ENCODE peak calls at places on chromosomes 2 and 18, in six cellular contexts. One of them, this sample, is unnamed.

GRCh38 chr2:95265182-95265581 is 9.1 kb upstream of the PROM2 start:
- DNase-seq in choroid plexus epithelial cell: no peak
- DNase-seq in GM20000: no peak
- DNase-seq in IMR-90: no peak
- DNase-seq in omental fat pad: no peak
- DNase-seq in astrocyte of the spinal cord: no peak
- DNase-seq in this sample: no peak

GRCh38 chr2:162106146-162106551 is 32.1 kb upstream of the DPP4 start:
- DNase-seq in IMR-90: peak; percentile 25
- DNase-seq in GM20000: no peak
- DNase-seq in choroid plexus epithelial cell: no peak
- DNase-seq in omental fat pad: no peak
- DNase-seq in astrocyte of the spinal cord: no peak
- DNase-seq in this sample: no peak

GRCh38 chr18:57585846-57586242 is 658 bp downstream of the FECH start:
- DNase-seq in choroid plexus epithelial cell: peak; percentile 5
- DNase-seq in GM20000: no peak
- DNase-seq in omental fat pad: no peak
- DNase-seq in astrocyte of the spinal cord: peak; percentile 1
- DNase-seq in IMR-90: no peak
- DNase-seq in this sample: no peak

GRCh38 chr2:17398770-17399169 is 119.5 kb downstream of the RAD51AP2 start:
- DNase-seq in omental fat pad: no peak
- DNase-seq in IMR-90: no peak
- DNase-seq in GM20000: no peak
- DNase-seq in astrocyte of the spinal cord: no peak
- DNase-seq in choroid plexus epithelial cell: no peak
- DNase-seq in this sample: no peak

GRCh38 chr18:35581555-35582309 is at the start of gene GALNT1:
- DNase-seq in GM20000: peak; percentile 84
- DNase-seq in choroid plexus epithelial cell: no peak
- DNase-seq in astrocyte of the spinal cord: no peak
- DNase-seq in IMR-90: peak; percentile 4
- DNase-seq in omental fat pad: no peak
- DNase-seq in this sample: peak; percentile 69

GRCh38 chr2:25606892-25607291 is 66.5 kb downstream of the DTNB start:
- DNase-seq in IMR-90: peak; percentile 41
- DNase-seq in omental fat pad: no peak
- DNase-seq in choroid plexus epithelial cell: peak; percentile 66
- DNase-seq in astrocyte of the spinal cord: peak; percentile 39
- DNase-seq in GM20000: no peak
- DNase-seq in this sample: no peak

GRCh38 chr2:24943427-24943826 is 23.4 kb upstream of the ADCY3 start:
- DNase-seq in astrocyte of the spinal cord: no peak
- DNase-seq in choroid plexus epithelial cell: no peak
- DNase-seq in GM20000: no peak
- DNase-seq in IMR-90: peak; percentile 44
- DNase-seq in omental fat pad: no peak
- DNase-seq in this sample: no peak

GRCh38 chr2:71743995-71744675 is 290.8 kb downstream of the DYSF start:
- DNase-seq in IMR-90: no peak
- DNase-seq in GM20000: no peak
- DNase-seq in omental fat pad: no peak
- DNase-seq in choroid plexus epithelial cell: peak; percentile 8
- DNase-seq in astrocyte of the spinal cord: no peak
- DNase-seq in this sample: no peak

GRCh38 chr2:203835867-203836800 is 31.4 kb upstream of the CTLA4 start:
- DNase-seq in GM20000: no peak
- DNase-seq in astrocyte of the spinal cord: no peak
- DNase-seq in IMR-90: no peak
- DNase-seq in choroid plexus epithelial cell: no peak
- DNase-seq in omental fat pad: no peak
- DNase-seq in this sample: no peak

GRCh38 chr18:6271585-6271984 is 143.1 kb downstream of the L3MBTL4 start:
- DNase-seq in choroid plexus epithelial cell: no peak
- DNase-seq in IMR-90: no peak
- DNase-seq in omental fat pad: no peak
- DNase-seq in astrocyte of the spinal cord: no peak
- DNase-seq in GM20000: no peak
- DNase-seq in this sample: no peak

DNA sequence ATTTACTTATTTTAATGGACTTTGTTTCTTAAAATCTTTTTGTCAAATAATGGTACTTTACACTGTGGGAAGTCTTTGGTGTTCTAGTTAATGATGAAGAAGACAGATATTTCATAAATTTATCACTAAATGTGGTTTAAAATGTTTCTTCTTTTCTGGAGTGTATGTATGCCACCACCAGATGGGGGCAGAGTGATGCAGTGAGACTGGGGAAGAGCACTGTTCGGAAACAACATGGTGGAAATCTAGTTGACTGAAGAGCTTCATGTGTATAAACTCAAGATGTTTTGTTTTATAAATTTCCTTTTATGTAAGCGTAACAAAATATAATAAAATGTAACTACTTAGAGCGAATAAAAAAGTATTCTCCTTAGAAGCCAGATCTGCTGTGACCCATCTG is 195.1 kb downstream of the KCNE4 start:
- DNase-seq in omental fat pad: no peak
- DNase-seq in choroid plexus epithelial cell: peak; percentile 81
- DNase-seq in IMR-90: peak; percentile 43
- DNase-seq in GM20000: no peak
- DNase-seq in astrocyte of the spinal cord: peak; percentile 55
- DNase-seq in this sample: no peak
- TF ChIP-seq CTCF in omental fat pad: no peak
- TF ChIP-seq CTCF in choroid plexus epithelial cell: peak; percentile 84
- TF ChIP-seq CTCF in IMR-90: peak; percentile 63
- TF ChIP-seq CTCF in GM20000: no peak
- TF ChIP-seq CTCF in astrocyte of the spinal cord: peak; percentile 64
- TF ChIP-seq CTCF in this sample: no peak

GRCh38 chr18:8040021-8040420 is 472.9 kb downstream of the PTPRM start:
- DNase-seq in choroid plexus epithelial cell: no peak
- DNase-seq in omental fat pad: no peak
- DNase-seq in GM20000: no peak
- DNase-seq in astrocyte of the spinal cord: no peak
- DNase-seq in IMR-90: no peak
- DNase-seq in this sample: no peak
- TF ChIP-seq CTCF in choroid plexus epithelial cell: no peak
- TF ChIP-seq CTCF in omental fat pad: no peak
- TF ChIP-seq CTCF in GM20000: no peak
- TF ChIP-seq CTCF in astrocyte of the spinal cord: no peak
- TF ChIP-seq CTCF in IMR-90: no peak
- TF ChIP-seq CTCF in this sample: no peak

GRCh38 chr2:158120102-158120501 is 18.4 kb downstream of the UPP2 start:
- DNase-seq in omental fat pad: no peak
- DNase-seq in choroid plexus epithelial cell: no peak
- DNase-seq in astrocyte of the spinal cord: no peak
- DNase-seq in GM20000: no peak
- DNase-seq in IMR-90: no peak
- DNase-seq in this sample: no peak
- TF ChIP-seq CTCF in omental fat pad: no peak
- TF ChIP-seq CTCF in choroid plexus epithelial cell: no peak
- TF ChIP-seq CTCF in astrocyte of the spinal cord: no peak
- TF ChIP-seq CTCF in GM20000: no peak
- TF ChIP-seq CTCF in IMR-90: no peak
- TF ChIP-seq CTCF in this sample: no peak

DNA sequence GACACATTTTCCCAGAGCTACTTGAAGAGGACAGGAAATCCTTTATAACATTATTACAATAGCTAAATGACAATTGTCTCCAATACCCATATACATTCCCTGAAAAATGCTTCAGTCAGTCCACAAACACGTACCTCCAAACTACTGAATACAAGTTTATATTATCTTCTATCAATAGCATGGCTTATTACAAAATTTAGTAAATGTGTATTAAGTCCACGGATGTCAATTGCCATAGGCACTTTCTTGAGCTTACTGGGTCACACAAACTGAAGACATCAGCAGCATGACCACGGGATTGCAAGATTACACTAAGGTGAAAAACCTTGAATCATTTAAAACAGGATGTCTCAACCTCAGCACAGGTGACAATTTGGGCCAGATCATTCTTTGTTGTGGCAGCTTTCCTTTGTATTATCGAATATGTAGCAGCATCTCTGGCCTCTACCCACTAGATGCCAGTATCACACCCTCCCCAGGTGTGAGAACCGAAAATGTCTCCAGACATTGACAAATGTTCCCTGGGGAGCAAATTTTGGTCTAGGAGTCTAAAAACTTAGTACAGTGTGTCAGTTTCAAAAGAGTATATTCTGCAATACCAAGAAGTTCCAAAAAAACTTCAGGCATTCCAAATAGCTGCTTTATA is 1.4 kb downstream of the MBD2 start:
- DNase-seq in choroid plexus epithelial cell: no peak
- DNase-seq in astrocyte of the spinal cord: no peak
- DNase-seq in omental fat pad: no peak
- DNase-seq in IMR-90: no peak
- DNase-seq in GM20000: peak; percentile 12
- DNase-seq in this sample: no peak
- TF ChIP-seq CTCF in choroid plexus epithelial cell: peak; percentile 41
- TF ChIP-seq CTCF in astrocyte of the spinal cord: no peak
- TF ChIP-seq CTCF in omental fat pad: no peak
- TF ChIP-seq CTCF in IMR-90: no peak
- TF ChIP-seq CTCF in GM20000: no peak
- TF ChIP-seq CTCF in this sample: peak; percentile 27